ENCODE peak calls at places on chromosomes 1 and 21, in four cellular contexts. W is stimulated activated CD8-positive, alpha-beta memory T cell treated with anti-CD3 and anti-CD28 coated beads, Interleukin-15, amount 100 ng/mL, for 4 hours; A is activated CD4-positive, alpha-beta T cell treated with anti-CD3 and anti-CD28 coated beads, Interleukin-2, amount 50 U/mL, for 1 hour; R is D341Med. O is an unnamed sample.

GRCh38 chr1:56409112-56409691 is 170.2 kb downstream of the PLPP3 start:
- DNase-seq in A (no peak), R (peak), W (no peak), O (no peak)

GRCh38 chr1:30425046-30425445 is 298.3 kb downstream of the MATN1 start:
- DNase-seq in A (no peak), R (no peak), W (no peak), O (no peak)

GRCh38 chr1:201298381-201299367 is 15.4 kb downstream of the PKP1 start:
- DNase-seq in A (no peak), R (no peak), W (no peak), O (no peak)

GRCh38 chr1:192579319-192579738 is 3.8 kb downstream of the RGS1 start:
- DNase-seq in A (no peak), R (no peak), W (no peak), O (no peak)

GRCh38 chr21:37532868-37533780 is 166.6 kb downstream of the DYRK1A start:
- DNase-seq in W (peak), A (no peak), R (no peak), O (peak)

GRCh38 chr1:58439946-58440345 is 106.6 kb downstream of the OMA1 start:
- DNase-seq in A (no peak), W (no peak), R (no peak), O (no peak)

GRCh38 chr1:53582211-53583020 is 123.2 kb downstream of the DMRTB1 start:
- DNase-seq in A (no peak), W (no peak), R (no peak), O (no peak)

GRCh38 chr1:53339736-53340385 is 12.0 kb upstream of the LRP8 start:
- DNase-seq in W (no peak), R (no peak), A (no peak), O (no peak)

GRCh38 chr1:90987860-90988259 is 34.0 kb downstream of the ZNF644 start:
- DNase-seq in A (no peak), W (no peak), R (no peak), O (no peak)

GRCh38 chr21:46515109-46515508 is 56.4 kb downstream of the DIP2A start:
- DNase-seq in A (no peak), W (no peak), R (no peak), O (no peak)

GRCh38 chr1:153793261-153793972 is 18.2 kb downstream of the SLC27A3 start:
- DNase-seq in W (no peak), A (no peak), R (no peak), O (no peak)

GRCh38 chr1:47927165-47927564 is 70.0 kb downstream of the TRABD2B start:
- DNase-seq in R (no peak), A (no peak), W (no peak), O (no peak)

GRCh38 chr1:224815647-224816046 is 113.8 kb upstream of the DNAH14 start:
- DNase-seq in R (no peak), A (no peak), W (no peak), O (no peak)

GRCh38 chr21:45032332-45032731 is 42.0 kb upstream of the ADARB1 start:
- DNase-seq in A (no peak), R (no peak), W (no peak), O (no peak)

GRCh38 chr1:76862447-76862846 is 4.8 kb upstream of the ST6GALNAC5 start:
- DNase-seq in R (no peak), W (no peak), A (no peak), O (no peak)

GRCh38 chr1:223496883-223497282 is 103.7 kb downstream of the CCDC185 start:
- DNase-seq in W (no peak), A (no peak), R (no peak), O (no peak)

GRCh38 chr1:59597420-59598199 is 217.1 kb upstream of the HOOK1 start:
- DNase-seq in W (no peak), R (no peak), A (no peak), O (no peak)

GRCh38 chr1:226223786-226224244 is 351 bp downstream of the MIXL1 start:
- DNase-seq in W (no peak), A (no peak), R (peak), O (no peak)

GRCh38 chr1:108646661-108647269 is 14.1 kb downstream of the HENMT1 start:
- DNase-seq in W (peak), A (peak), R (no peak), O (no peak)

GRCh38 chr1:178311164-178311563 is 185.6 kb downstream of the CLEC20A start:
- DNase-seq in R (no peak), W (no peak), A (no peak), O (no peak)

GRCh38 chr21:40454057-40454456 is 392.9 kb downstream of the DSCAM start:
- DNase-seq in A (no peak), W (no peak), R (no peak), O (no peak)

GRCh38 chr1:159945483-159946241 is at the start of gene IGSF9:
- DNase-seq in R (peak), A (peak), W (peak), O (no peak)

GRCh38 chr1:99860703-99861102 is 10.5 kb downstream of the AGL start:
- DNase-seq in A (no peak), W (no peak), R (no peak), O (no peak)

GRCh38 chr21:35503646-35504045 is 454.5 kb upstream of the RUNX1 start:
- DNase-seq in R (no peak), A (no peak), W (no peak), O (no peak)

GRCh38 chr1:39781349-39781715 is 7.3 kb downstream of the BMP8B start:
- DNase-seq in R (no peak), W (no peak), A (no peak), O (no peak)

GRCh38 chr1:18386591-18386990 is 94.1 kb upstream of the KLHDC7A start:
- DNase-seq in W (no peak), A (no peak), R (no peak), O (no peak)

GRCh38 chr1:150970818-150971582 is 3.6 kb downstream of the CERS2 start:
- DNase-seq in W (no peak), R (peak), A (no peak), O (no peak)

GRCh38 chr1:1230656-1231399 is 973 bp downstream of the SDF4 start:
- DNase-seq in A (no peak), R (no peak), W (no peak), O (no peak)

GRCh38 chr21:32710987-32711386 is 16.8 kb downstream of the SYNJ1 start:
- DNase-seq in A (no peak), W (no peak), R (no peak), O (no peak)

GRCh38 chr1:32899586-32900296 is 1.4 kb downstream of the TMEM54 start:
- DNase-seq in R (no peak), A (no peak), W (no peak), O (no peak)

GRCh38 chr1:54153548-54154439 is 994 bp upstream of the CDCP2 start:
- DNase-seq in A (no peak), R (peak), W (no peak), O (peak)

GRCh38 chr1:92708368-92708950 is 76.4 kb downstream of the EVI5 start:
- DNase-seq in A (no peak), W (no peak), R (no peak), O (no peak)

GRCh38 chr1:86774305-86775304 is 70.2 kb downstream of the SH3GLB1 start:
- DNase-seq in W (no peak), R (peak), A (no peak), O (peak)

GRCh38 chr1:164695956-164696665 is 137.1 kb downstream of the PBX1 start:
- DNase-seq in A (no peak), R (no peak), W (no peak), O (no peak)

GRCh38 chr1:30977511-30977910 is 69.0 kb upstream of the SDC3 start:
- DNase-seq in W (no peak), R (no peak), A (no peak), O (no peak)

GRCh38 chr1:119338757-119339156 is 29.8 kb upstream of the HAO2 start:
- DNase-seq in A (no peak), W (no peak), R (no peak), O (no peak)

GRCh38 chr1:107359472-107360241 is 218.8 kb downstream of the NTNG1 start:
- DNase-seq in R (no peak), W (no peak), A (no peak), O (no peak)

GRCh38 chr1:164723296-164723731 is 164.3 kb downstream of the PBX1 start:
- DNase-seq in W (no peak), A (no peak), R (peak), O (no peak)

GRCh38 chr1:207872655-207873054 is 38.3 kb downstream of the CD34 start:
- DNase-seq in R (no peak), A (no peak), W (no peak), O (no peak)

GRCh38 chr1:110780600-110781484 is 92.1 kb upstream of the CD53 start:
- DNase-seq in R (peak), W (peak), A (peak), O (no peak)